ENCODE peak calls at places on chromosome 7, in six cellular contexts. A is GM20000, Y is psoas muscle, I is BE2C, H is prostate gland, K is body of pancreas. Q is an unnamed sample.

GRCh38 chr7:19317461-19317860 is 172.2 kb upstream of the FERD3L start:
- DNase-seq in K (no peak), I (no peak), Y (no peak), H (no peak), A (no peak), Q (no peak)

GRCh38 chr7:151861881-151862280 is 15.0 kb downstream of the PRKAG2 start:
- DNase-seq in K (no peak), Y (no peak), A (no peak), H (no peak), I (no peak), Q (no peak)

GRCh38 chr7:512541-513311 is 6.9 kb downstream of the PDGFA start:
- DNase-seq in I (no peak), Y (no peak), K (peak), A (no peak), H (peak), Q (no peak)

GRCh38 chr7:47791682-47792081 is 156.6 kb downstream of the PKD1L1 start:
- DNase-seq in Y (no peak), K (no peak), H (no peak), A (no peak), I (no peak), Q (no peak)

GRCh38 chr7:98196706-98197605 is 14.3 kb upstream of the BHLHA15 start:
- DNase-seq in K (no peak), H (no peak), Y (no peak), A (no peak), I (no peak), Q (no peak)

GRCh38 chr7:4851459-4852422 is 10.1 kb downstream of the PAPOLB start:
- DNase-seq in K (no peak), I (no peak), Y (no peak), A (no peak), H (no peak), Q (no peak)

GRCh38 chr7:157498690-157499089 is 161.9 kb downstream of the DNAJB6 start:
- DNase-seq in K (no peak), Y (peak), A (no peak), I (no peak), H (no peak), Q (no peak)

GRCh38 chr7:129906700-129907099 is 46.1 kb downstream of the UBE2H start:
- DNase-seq in H (no peak), Y (no peak), I (no peak), K (peak), A (no peak), Q (no peak)

GRCh38 chr7:27453702-27454405 is 208.8 kb downstream of the HIBADH start:
- DNase-seq in I (peak), Y (no peak), H (no peak), A (no peak), K (peak), Q (no peak)

GRCh38 chr7:54932818-54933543 is 85.8 kb upstream of the EGFR start:
- DNase-seq in I (peak), A (no peak), K (peak), Y (peak), H (peak), Q (peak)

GRCh38 chr7:34723338-34723737 is 65.3 kb downstream of the NPSR1 start:
- DNase-seq in H (no peak), I (no peak), A (no peak), K (no peak), Y (no peak), Q (no peak)

GRCh38 chr7:156466955-156467625 is 173.5 kb upstream of the RNF32 start:
- DNase-seq in I (no peak), K (no peak), Y (no peak), A (no peak), H (no peak), Q (no peak)

GRCh38 chr7:156473476-156474240 is 166.9 kb upstream of the RNF32 start:
- DNase-seq in K (peak), H (peak), Y (no peak), I (peak), A (peak), Q (no peak)

GRCh38 chr7:156474241-156474743 is 166.3 kb upstream of the RNF32 start:
- DNase-seq in K (no peak), A (no peak), H (no peak), Y (no peak), I (no peak), Q (no peak)

GRCh38 chr7:156472267-156472666 is 168.3 kb upstream of the RNF32 start:
- DNase-seq in I (no peak), K (no peak), Y (no peak), A (no peak), H (no peak), Q (no peak)

GRCh38 chr7:156470399-156471320 is 169.9 kb upstream of the RNF32 start:
- DNase-seq in K (no peak), I (no peak), A (no peak), Y (no peak), H (no peak), Q (no peak)
- TF ChIP-seq CTCF in K (no peak), I (no peak), A (no peak), Y (no peak), H (no peak), Q (no peak)

GRCh38 chr7:39908973-39909372 is 41.1 kb upstream of the CDK13 start:
- DNase-seq in A (no peak), I (no peak), Y (no peak), H (no peak), K (no peak), Q (no peak)

GRCh38 chr7:39911167-39911566 is 38.9 kb upstream of the CDK13 start:
- DNase-seq in A (no peak), Y (no peak), K (no peak), I (no peak), H (no peak), Q (no peak)

GRCh38 chr7:39910108-39910869 is 39.8 kb upstream of the CDK13 start:
- DNase-seq in K (no peak), I (peak), A (no peak), H (no peak), Y (peak), Q (no peak)

GRCh38 chr7:39909526-39909925 is 40.5 kb upstream of the CDK13 start:
- DNase-seq in A (no peak), Y (no peak), I (no peak), K (no peak), H (no peak), Q (no peak)

DNA sequence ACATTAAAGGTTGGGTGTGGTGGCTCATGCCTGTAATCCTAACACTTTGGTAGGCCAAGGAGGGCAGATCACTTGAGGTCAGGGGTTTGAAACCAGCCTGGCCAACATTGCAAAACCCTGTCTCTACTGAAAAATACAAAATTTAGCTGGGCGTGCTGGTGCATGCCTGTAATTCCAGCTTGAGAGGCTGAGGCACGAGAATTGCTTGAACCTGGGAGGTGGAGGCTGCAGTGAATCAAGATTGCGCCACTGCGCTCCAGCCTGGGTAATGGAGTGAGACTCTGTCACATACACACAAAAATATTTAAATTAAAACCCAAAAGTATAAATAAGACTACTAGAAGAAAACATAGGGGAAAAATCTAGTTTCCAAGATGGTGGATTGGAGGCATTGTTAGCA is 41.9 kb upstream of the CDK13 start:
- DNase-seq in K (no peak), Y (no peak), A (no peak), H (no peak), I (no peak), Q (no peak)
- TF ChIP-seq CTCF in K (no peak), Y (no peak), A (no peak), H (no peak), I (no peak), Q (no peak)

DNA sequence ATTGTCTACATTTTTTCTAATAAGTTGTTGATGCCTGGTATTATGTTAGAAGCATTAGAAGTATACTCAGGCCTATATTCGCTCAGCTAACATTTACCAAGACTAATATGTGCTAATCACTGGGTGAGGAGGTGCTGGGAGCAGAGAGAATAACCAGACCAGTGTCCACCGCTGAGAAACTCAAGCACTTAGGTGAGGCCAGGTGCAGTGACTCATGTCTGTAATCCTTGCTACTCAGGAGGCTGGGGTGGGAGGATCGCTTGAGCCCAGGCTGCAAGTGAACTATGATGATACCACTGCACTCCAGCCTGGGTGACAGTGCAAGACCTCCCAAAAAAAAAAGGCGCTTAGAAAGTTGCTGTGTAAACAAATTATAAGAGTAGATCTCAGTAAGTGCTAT is 182.2 kb upstream of the AOAH start:
- DNase-seq in K (no peak), A (no peak), H (no peak), I (no peak), Y (no peak), Q (no peak)
- TF ChIP-seq CTCF in K (no peak), A (no peak), H (no peak), I (no peak), Y (no peak), Q (no peak)

GRCh38 chr7:145105561-145105960 is 269.7 kb upstream of the TPK1 start:
- DNase-seq in A (no peak), H (no peak), K (no peak), Y (no peak), I (no peak), Q (no peak)
- TF ChIP-seq CTCF in A (no peak), H (no peak), K (no peak), Y (no peak), I (no peak), Q (no peak)

GRCh38 chr7:22550514-22551010 is 50.6 kb upstream of the STEAP1B start:
- DNase-seq in Y (no peak), H (no peak), A (no peak), I (no peak), K (no peak), Q (no peak)
- TF ChIP-seq CTCF in Y (no peak), H (no peak), A (no peak), I (no peak), K (no peak), Q (no peak)

GRCh38 chr7:93245525-93246432 is 13.6 kb downstream of the VPS50 start:
- DNase-seq in H (no peak), K (no peak), Y (no peak), A (peak), I (no peak), Q (no peak)
- TF ChIP-seq CTCF in H (peak), K (peak), Y (peak), A (peak), I (peak), Q (peak)

Q was measured in AG09319.